ENCODE peak calls at places on chromosomes 3 and 15, in four cellular contexts. One of them, this sample, is unnamed.

GRCh38 chr15:56019819-56020218 is 26.4 kb upstream of the NEDD4 start:
- DNase-seq in body of pancreas: no peak
- DNase-seq in GM23248: no peak
- DNase-seq in activated CD4-positive, alpha-beta T cell treated with anti-CD3 and anti-CD28 coated beads for 4 hours: no peak
- DNase-seq in this sample: no peak

GRCh38 chr3:127123533-127123932 is 69.4 kb upstream of the PRR23E start:
- DNase-seq in body of pancreas: no peak
- DNase-seq in activated CD4-positive, alpha-beta T cell treated with anti-CD3 and anti-CD28 coated beads for 4 hours: no peak
- DNase-seq in GM23248: no peak
- DNase-seq in this sample: no peak

GRCh38 chr15:69718445-69718844 is 265.8 kb downstream of the RPLP1 start:
- DNase-seq in activated CD4-positive, alpha-beta T cell treated with anti-CD3 and anti-CD28 coated beads for 4 hours: no peak
- DNase-seq in GM23248: no peak
- DNase-seq in body of pancreas: no peak
- DNase-seq in this sample: no peak

GRCh38 chr3:17339233-17339632 is 403.2 kb downstream of the TBC1D5 start:
- DNase-seq in body of pancreas: peak
- DNase-seq in activated CD4-positive, alpha-beta T cell treated with anti-CD3 and anti-CD28 coated beads for 4 hours: no peak
- DNase-seq in GM23248: no peak
- DNase-seq in this sample: no peak

GRCh38 chr3:5330152-5330810 is 142.8 kb downstream of the EDEM1 start:
- DNase-seq in activated CD4-positive, alpha-beta T cell treated with anti-CD3 and anti-CD28 coated beads for 4 hours: peak
- DNase-seq in body of pancreas: no peak
- DNase-seq in GM23248: peak
- DNase-seq in this sample: no peak

GRCh38 chr3:124730920-124731297 is 657 bp downstream of the UMPS start:
- DNase-seq in GM23248: no peak
- DNase-seq in activated CD4-positive, alpha-beta T cell treated with anti-CD3 and anti-CD28 coated beads for 4 hours: no peak
- DNase-seq in body of pancreas: no peak
- DNase-seq in this sample: no peak

GRCh38 chr3:100782359-100782758 is 73.1 kb downstream of the TFG start:
- DNase-seq in activated CD4-positive, alpha-beta T cell treated with anti-CD3 and anti-CD28 coated beads for 4 hours: no peak
- DNase-seq in body of pancreas: peak
- DNase-seq in GM23248: peak
- DNase-seq in this sample: no peak

GRCh38 chr15:69391046-69391757 is 22.9 kb upstream of the KIF23 start:
- DNase-seq in activated CD4-positive, alpha-beta T cell treated with anti-CD3 and anti-CD28 coated beads for 4 hours: no peak
- DNase-seq in GM23248: peak
- DNase-seq in body of pancreas: peak
- DNase-seq in this sample: no peak

GRCh38 chr15:58167095-58167591 is 29.0 kb downstream of the AQP9 start:
- DNase-seq in GM23248: no peak
- DNase-seq in activated CD4-positive, alpha-beta T cell treated with anti-CD3 and anti-CD28 coated beads for 4 hours: no peak
- DNase-seq in body of pancreas: no peak
- DNase-seq in this sample: no peak

GRCh38 chr3:53134631-53135232 is 4.5 kb upstream of the RFT1 start:
- DNase-seq in GM23248: peak
- DNase-seq in body of pancreas: peak
- DNase-seq in activated CD4-positive, alpha-beta T cell treated with anti-CD3 and anti-CD28 coated beads for 4 hours: peak
- DNase-seq in this sample: no peak

GRCh38 chr15:92326236-92326635 is 67.4 kb upstream of the ST8SIA2 start:
- DNase-seq in activated CD4-positive, alpha-beta T cell treated with anti-CD3 and anti-CD28 coated beads for 4 hours: no peak
- DNase-seq in body of pancreas: no peak
- DNase-seq in GM23248: no peak
- DNase-seq in this sample: no peak

GRCh38 chr3:4752201-4753072 is 226.8 kb upstream of the BHLHE40 start:
- DNase-seq in body of pancreas: peak
- DNase-seq in GM23248: peak
- DNase-seq in activated CD4-positive, alpha-beta T cell treated with anti-CD3 and anti-CD28 coated beads for 4 hours: no peak
- DNase-seq in this sample: no peak

GRCh38 chr15:81645470-81645869 is 271.5 kb upstream of the TMC3 start:
- DNase-seq in activated CD4-positive, alpha-beta T cell treated with anti-CD3 and anti-CD28 coated beads for 4 hours: no peak
- DNase-seq in GM23248: no peak
- DNase-seq in body of pancreas: no peak
- DNase-seq in this sample: no peak

GRCh38 chr3:48247401-48247807 is 6.5 kb downstream of the ZNF589 start:
- DNase-seq in activated CD4-positive, alpha-beta T cell treated with anti-CD3 and anti-CD28 coated beads for 4 hours: no peak
- DNase-seq in GM23248: peak
- DNase-seq in body of pancreas: no peak
- DNase-seq in this sample: no peak

GRCh38 chr3:33537135-33537534 is 96.9 kb upstream of the UBP1 start:
- DNase-seq in body of pancreas: peak
- DNase-seq in GM23248: no peak
- DNase-seq in activated CD4-positive, alpha-beta T cell treated with anti-CD3 and anti-CD28 coated beads for 4 hours: no peak
- DNase-seq in this sample: no peak

GRCh38 chr3:77541203-77541922 is 501.5 kb downstream of the ROBO2 start:
- DNase-seq in activated CD4-positive, alpha-beta T cell treated with anti-CD3 and anti-CD28 coated beads for 4 hours: no peak
- DNase-seq in body of pancreas: no peak
- DNase-seq in GM23248: peak
- DNase-seq in this sample: no peak

GRCh38 chr3:125042725-125043406 is 12.9 kb downstream of the HEG1 start:
- DNase-seq in activated CD4-positive, alpha-beta T cell treated with anti-CD3 and anti-CD28 coated beads for 4 hours: no peak
- DNase-seq in GM23248: peak
- DNase-seq in body of pancreas: no peak
- DNase-seq in this sample: no peak

GRCh38 chr3:129596194-129597086 is 10.0 kb downstream of the PLXND1 start:
- DNase-seq in body of pancreas: peak
- DNase-seq in GM23248: peak
- DNase-seq in activated CD4-positive, alpha-beta T cell treated with anti-CD3 and anti-CD28 coated beads for 4 hours: no peak
- DNase-seq in this sample: no peak

GRCh38 chr3:95036526-95037021 is 973.7 kb downstream of the NSUN3 start:
- DNase-seq in GM23248: no peak
- DNase-seq in body of pancreas: no peak
- DNase-seq in activated CD4-positive, alpha-beta T cell treated with anti-CD3 and anti-CD28 coated beads for 4 hours: no peak
- DNase-seq in this sample: no peak

GRCh38 chr15:78638658-78639314 is 2.2 kb downstream of the CHRNB4 start:
- DNase-seq in GM23248: peak
- DNase-seq in activated CD4-positive, alpha-beta T cell treated with anti-CD3 and anti-CD28 coated beads for 4 hours: peak
- DNase-seq in body of pancreas: peak
- DNase-seq in this sample: no peak

GRCh38 chr15:48352474-48353072 is 21.3 kb downstream of the DUT start:
- DNase-seq in activated CD4-positive, alpha-beta T cell treated with anti-CD3 and anti-CD28 coated beads for 4 hours: peak
- DNase-seq in body of pancreas: peak
- DNase-seq in GM23248: peak
- DNase-seq in this sample: no peak

GRCh38 chr3:5750874-5751273 is 563.4 kb downstream of the EDEM1 start:
- DNase-seq in activated CD4-positive, alpha-beta T cell treated with anti-CD3 and anti-CD28 coated beads for 4 hours: no peak
- DNase-seq in body of pancreas: no peak
- DNase-seq in GM23248: no peak
- DNase-seq in this sample: no peak

GRCh38 chr3:135239485-135239884 is 444.4 kb downstream of the EPHB1 start:
- DNase-seq in GM23248: peak
- DNase-seq in body of pancreas: no peak
- DNase-seq in activated CD4-positive, alpha-beta T cell treated with anti-CD3 and anti-CD28 coated beads for 4 hours: no peak
- DNase-seq in this sample: no peak

This sample was measured in HS-27A.